ENCODE peak calls at places on chromosomes 12 and 14, in four cellular contexts. One of them, this sample, is unnamed. For H3K4me1, the result is how much of the 10 kb centered on the place peaks cover.

GRCh38 chr14:52006361-52006760 is 17.0 kb downstream of the RTRAF start:
- DNase-seq in CD8-positive, alpha-beta T cell: no peak
- DNase-seq in CD8-positive, alpha-beta memory T cell: no peak
- DNase-seq in GM12878: no peak
- DNase-seq in this sample: no peak

GRCh38 chr12:100435948-100436347 is 37.7 kb upstream of the NR1H4 start:
- DNase-seq in CD8-positive, alpha-beta T cell: no peak
- DNase-seq in CD8-positive, alpha-beta memory T cell: no peak
- DNase-seq in GM12878: no peak
- DNase-seq in this sample: no peak

GRCh38 chr12:105676694-105677093 is 346.2 kb downstream of the C12orf75 start:
- DNase-seq in GM12878: no peak
- DNase-seq in CD8-positive, alpha-beta T cell: no peak
- DNase-seq in CD8-positive, alpha-beta memory T cell: no peak
- DNase-seq in this sample: peak

GRCh38 chr12:90970471-90970870 is 15.5 kb upstream of the CCER1 start:
- DNase-seq in CD8-positive, alpha-beta T cell: no peak
- DNase-seq in CD8-positive, alpha-beta memory T cell: no peak
- DNase-seq in GM12878: no peak
- DNase-seq in this sample: no peak

GRCh38 chr12:49627752-49628360 is 4.5 kb downstream of the PRPF40B start:
- DNase-seq in GM12878: no peak
- DNase-seq in CD8-positive, alpha-beta T cell: no peak
- DNase-seq in CD8-positive, alpha-beta memory T cell: no peak
- DNase-seq in this sample: no peak

GRCh38 chr12:87439990-87440827 is 589.0 kb downstream of the C12orf50 start:
- DNase-seq in CD8-positive, alpha-beta memory T cell: no peak
- DNase-seq in GM12878: no peak
- DNase-seq in CD8-positive, alpha-beta T cell: no peak
- DNase-seq in this sample: no peak

GRCh38 chr14:83019744-83020414 is 1486.2 kb upstream of the SEL1L start:
- DNase-seq in CD8-positive, alpha-beta memory T cell: no peak
- DNase-seq in CD8-positive, alpha-beta T cell: no peak
- DNase-seq in GM12878: no peak
- DNase-seq in this sample: no peak

GRCh38 chr14:73786942-73787759 is 64.5 kb upstream of the PTGR2 start:
- DNase-seq in CD8-positive, alpha-beta T cell: peak
- DNase-seq in CD8-positive, alpha-beta memory T cell: peak
- DNase-seq in GM12878: no peak
- DNase-seq in this sample: peak

GRCh38 chr12:107759410-107759809 is 1.5 kb downstream of the PRDM4 start:
- DNase-seq in CD8-positive, alpha-beta T cell: peak
- DNase-seq in CD8-positive, alpha-beta memory T cell: no peak
- DNase-seq in GM12878: no peak
- DNase-seq in this sample: no peak

GRCh38 chr12:51028811-51029146 is 2.6 kb upstream of the SLC11A2 start:
- DNase-seq in CD8-positive, alpha-beta T cell: no peak
- DNase-seq in GM12878: no peak
- DNase-seq in CD8-positive, alpha-beta memory T cell: no peak
- DNase-seq in this sample: no peak

GRCh38 chr12:52053570-52054209 is 2.4 kb downstream of the NR4A1 start:
- DNase-seq in CD8-positive, alpha-beta T cell: no peak
- DNase-seq in CD8-positive, alpha-beta memory T cell: no peak
- DNase-seq in GM12878: no peak
- DNase-seq in this sample: no peak

DNA sequence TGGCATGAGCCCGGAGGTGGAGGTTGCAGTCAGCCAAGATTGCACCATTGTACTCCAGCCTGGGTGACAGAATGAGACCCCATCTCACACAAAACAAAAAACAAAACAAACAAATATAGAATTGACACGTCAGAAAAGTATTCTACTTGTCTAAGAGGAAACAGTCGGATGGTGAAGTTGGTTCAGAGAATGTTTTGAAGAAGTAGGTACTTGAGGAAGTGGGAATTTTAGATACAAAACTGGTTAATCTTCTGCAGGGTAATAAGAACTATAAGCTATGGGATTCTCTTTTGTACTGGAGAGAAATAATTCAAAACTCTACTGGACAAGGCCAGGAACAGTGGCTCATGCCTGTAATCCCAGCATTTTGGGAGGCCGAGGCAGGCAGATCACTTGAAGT is 14.6 kb upstream of the TCTN1 start:
- DNase-seq in CD8-positive, alpha-beta memory T cell: no peak
- DNase-seq in GM12878: no peak
- DNase-seq in CD8-positive, alpha-beta T cell: no peak
- DNase-seq in this sample: no peak
- H3K4me1 ChIP-seq in CD8-positive, alpha-beta memory T cell: under half
- H3K4me1 ChIP-seq in GM12878: under half
- H3K4me1 ChIP-seq in CD8-positive, alpha-beta T cell: under half
- H3K4me1 ChIP-seq in this sample: under half

GRCh38 chr12:118354903-118355302 is 17.8 kb downstream of the TAOK3 start:
- DNase-seq in CD8-positive, alpha-beta memory T cell: no peak
- DNase-seq in CD8-positive, alpha-beta T cell: no peak
- DNase-seq in GM12878: no peak
- DNase-seq in this sample: no peak
- H3K4me1 ChIP-seq in CD8-positive, alpha-beta memory T cell: under half
- H3K4me1 ChIP-seq in CD8-positive, alpha-beta T cell: under half
- H3K4me1 ChIP-seq in GM12878: under half
- H3K4me1 ChIP-seq in this sample: under half

GRCh38 chr12:40227447-40227846 is 2.6 kb downstream of the LRRK2 start:
- DNase-seq in GM12878: no peak
- DNase-seq in CD8-positive, alpha-beta memory T cell: no peak
- DNase-seq in CD8-positive, alpha-beta T cell: no peak
- DNase-seq in this sample: no peak
- H3K4me1 ChIP-seq in GM12878: under half
- H3K4me1 ChIP-seq in CD8-positive, alpha-beta memory T cell: under half
- H3K4me1 ChIP-seq in CD8-positive, alpha-beta T cell: under half
- H3K4me1 ChIP-seq in this sample: under half

GRCh38 chr12:53719649-53720048 is 7.6 kb downstream of the CALCOCO1 start:
- DNase-seq in CD8-positive, alpha-beta memory T cell: no peak
- DNase-seq in GM12878: no peak
- DNase-seq in CD8-positive, alpha-beta T cell: no peak
- DNase-seq in this sample: no peak
- H3K4me1 ChIP-seq in CD8-positive, alpha-beta memory T cell: under half
- H3K4me1 ChIP-seq in GM12878: under half
- H3K4me1 ChIP-seq in CD8-positive, alpha-beta T cell: under half
- H3K4me1 ChIP-seq in this sample: under half

GRCh38 chr12:103250487-103250886 is 245.3 kb downstream of the C12orf42 start:
- DNase-seq in CD8-positive, alpha-beta T cell: no peak
- DNase-seq in GM12878: no peak
- DNase-seq in CD8-positive, alpha-beta memory T cell: no peak
- DNase-seq in this sample: no peak

GRCh38 chr12:103249614-103250013 is 246.2 kb downstream of the C12orf42 start:
- DNase-seq in GM12878: no peak
- DNase-seq in CD8-positive, alpha-beta T cell: no peak
- DNase-seq in CD8-positive, alpha-beta memory T cell: no peak
- DNase-seq in this sample: no peak

GRCh38 chr12:103244596-103244995 is 251.2 kb downstream of the C12orf42 start:
- DNase-seq in CD8-positive, alpha-beta memory T cell: no peak
- DNase-seq in CD8-positive, alpha-beta T cell: no peak
- DNase-seq in GM12878: no peak
- DNase-seq in this sample: no peak

DNA sequence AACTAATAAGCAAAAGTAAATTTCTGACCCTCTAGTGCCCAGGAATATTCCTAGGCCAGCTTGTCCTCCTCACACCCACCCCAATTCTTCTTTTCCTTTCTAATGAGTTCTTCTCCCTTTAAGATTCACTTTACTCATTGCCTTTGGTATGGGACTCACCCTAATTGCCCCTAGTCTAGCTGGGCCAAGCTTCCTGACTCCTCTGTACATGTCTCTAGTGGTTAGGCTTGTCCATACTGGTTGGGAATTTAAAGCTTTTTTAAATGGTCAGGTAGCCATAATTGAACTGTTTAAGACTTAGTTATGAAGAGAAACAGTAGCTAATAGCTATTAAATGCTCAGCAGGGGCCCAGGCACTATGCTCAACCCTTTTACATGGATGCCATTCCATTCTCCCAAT is 248.2 kb downstream of the C12orf42 start:
- DNase-seq in CD8-positive, alpha-beta memory T cell: no peak
- DNase-seq in GM12878: no peak
- DNase-seq in CD8-positive, alpha-beta T cell: no peak
- DNase-seq in this sample: no peak
- H3K4me1 ChIP-seq in CD8-positive, alpha-beta memory T cell: under half
- H3K4me1 ChIP-seq in GM12878: under half
- H3K4me1 ChIP-seq in CD8-positive, alpha-beta T cell: under half
- H3K4me1 ChIP-seq in this sample: under half

DNA sequence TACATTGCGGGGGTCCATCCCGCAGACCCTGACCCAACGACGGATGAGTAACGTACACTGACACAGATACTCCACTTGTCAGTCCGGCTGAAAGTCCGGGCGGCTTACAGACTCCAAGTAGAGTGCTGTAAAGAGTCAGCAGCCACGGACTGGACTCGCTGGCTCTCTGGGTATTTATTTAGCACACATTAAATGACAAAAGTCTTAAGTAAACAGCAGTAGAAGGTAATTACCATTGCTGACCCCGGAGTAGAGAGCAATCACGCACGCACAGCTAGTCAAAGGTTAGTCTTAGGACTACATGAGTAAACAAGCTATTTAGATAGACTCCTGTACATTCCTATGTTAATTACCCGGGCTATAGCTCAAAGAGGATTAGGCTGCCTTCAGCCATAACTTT is 780.9 kb downstream of the RPS29 start:
- DNase-seq in CD8-positive, alpha-beta memory T cell: no peak
- DNase-seq in CD8-positive, alpha-beta T cell: no peak
- DNase-seq in GM12878: no peak
- DNase-seq in this sample: peak
- H3K4me1 ChIP-seq in CD8-positive, alpha-beta memory T cell: under half
- H3K4me1 ChIP-seq in CD8-positive, alpha-beta T cell: under half
- H3K4me1 ChIP-seq in GM12878: under half
- H3K4me1 ChIP-seq in this sample: under half